ENCODE peak calls at places on chromosomes 16 and 17, in ten cellular contexts. Y is Panc1; U is NCI-H226; J is transverse colon; W is body of pancreas; I is GM23338; S is NK-92 treated with Interleukin-12 subunit alpha and Interleukin-12 subunit beta, amount 100 ng/mL, for 24 hours; D is neural crest cell; E is NCI-H1417; Q is EH. H is an unnamed sample.

GRCh38 chr17:28901866-28902818 is 737 bp downstream of the DHRS13 start:
- DNase-seq in Y (no peak), U (no peak), J (peak; percentile 65), W (peak; percentile 59), I (peak; percentile 71), S (peak; percentile 39), D (peak; percentile 55), E (peak; percentile 96), Q (peak; percentile 37), H (no peak)

GRCh38 chr16:5510819-5511370 is 413.3 kb upstream of the EEF2KMT start:
- DNase-seq in Y (no peak), U (no peak), J (no peak), W (no peak), I (no peak), S (no peak), D (no peak), E (no peak), Q (no peak), H (no peak)

GRCh38 chr17:79814966-79815835 is 18.3 kb upstream of the CBX8 start:
- DNase-seq in Y (no peak), U (no peak), J (peak; percentile 68), W (peak; percentile 85), I (peak; percentile 60), S (no peak), D (no peak), E (no peak), Q (peak; percentile 48), H (no peak)

GRCh38 chr17:57002904-57003303 is 25.0 kb downstream of the SCPEP1 start:
- DNase-seq in Y (no peak), U (no peak), J (no peak), W (no peak), I (no peak), S (no peak), D (no peak), E (no peak), Q (no peak), H (no peak)

GRCh38 chr16:85982563-85982939 is 83.6 kb downstream of the IRF8 start:
- DNase-seq in Y (no peak), U (no peak), J (peak; percentile 35), W (peak; percentile 13), I (no peak), S (no peak), D (no peak), E (no peak), Q (no peak), H (no peak)

GRCh38 chr17:4643676-4644075 is 2.2 kb upstream of the ALOX15 start:
- DNase-seq in Y (no peak), U (no peak), J (peak; percentile 70), W (no peak), I (no peak), S (no peak), D (no peak), E (no peak), Q (no peak), H (no peak)

GRCh38 chr17:42067371-42068180 is 17.2 kb upstream of the C17orf113 start:
- DNase-seq in Y (peak; percentile 47), U (no peak), J (peak; percentile 77), W (peak; percentile 75), I (peak; percentile 87), S (peak; percentile 10), D (peak; percentile 77), E (peak; percentile 61), Q (peak; percentile 52), H (peak; percentile 9)

GRCh38 chr16:65500007-65500406 is 378.1 kb upstream of the CDH11 start:
- DNase-seq in Y (no peak), U (peak; percentile 88), J (no peak), W (no peak), I (no peak), S (no peak), D (no peak), E (no peak), Q (peak; percentile 43), H (peak; percentile 23)

GRCh38 chr17:57694051-57694450 is 51.0 kb downstream of the CCDC182 start:
- DNase-seq in Y (no peak), U (no peak), J (no peak), W (no peak), I (no peak), S (no peak), D (no peak), E (no peak), Q (no peak), H (no peak)

GRCh38 chr17:6534846-6535514 is 21.4 kb downstream of the PITPNM3 start:
- DNase-seq in Y (no peak), U (no peak), J (no peak), W (no peak), I (no peak), S (no peak), D (no peak), E (no peak), Q (no peak), H (no peak)

GRCh38 chr16:47734987-47735594 is 274.0 kb downstream of the PHKB start:
- DNase-seq in Y (no peak), U (peak; percentile 56), J (peak; percentile 59), W (peak; percentile 92), I (no peak), S (no peak), D (no peak), E (no peak), Q (no peak), H (no peak)

GRCh38 chr16:30533748-30534367 is 800 bp downstream of the ZNF747 start:
- DNase-seq in Y (no peak), U (no peak), J (no peak), W (no peak), I (no peak), S (no peak), D (no peak), E (no peak), Q (peak; percentile 10), H (no peak)

GRCh38 chr17:82003411-82004381 is 19.0 kb downstream of the CENPX start:
- DNase-seq in Y (peak; percentile 41), U (peak; percentile 99), J (peak; percentile 53), W (no peak), I (no peak), S (no peak), D (no peak), E (no peak), Q (peak; percentile 98), H (peak; percentile 73)

GRCh38 chr17:29163563-29163962 is 16.6 kb downstream of the MYO18A start:
- DNase-seq in Y (no peak), U (no peak), J (no peak), W (no peak), I (no peak), S (no peak), D (no peak), E (no peak), Q (peak; percentile 49), H (no peak)

GRCh38 chr16:88857728-88858339 is 907 bp downstream of the TRAPPC2L start:
- DNase-seq in Y (peak; percentile 17), U (peak; percentile 69), J (peak; percentile 82), W (peak; percentile 79), I (peak; percentile 80), S (peak; percentile 32), D (peak; percentile 63), E (peak; percentile 27), Q (peak; percentile 72), H (peak; percentile 17)

GRCh38 chr17:74137416-74137815 is 66.1 kb upstream of the RPL38 start:
- DNase-seq in Y (no peak), U (no peak), J (no peak), W (no peak), I (no peak), S (no peak), D (no peak), E (no peak), Q (no peak), H (no peak)

GRCh38 chr17:46851029-46851741 is at the start of gene WNT9B:
- DNase-seq in Y (no peak), U (peak; percentile 32), J (peak; percentile 75), W (peak; percentile 80), I (peak; percentile 85), S (no peak), D (no peak), E (peak; percentile 77), Q (peak; percentile 24), H (no peak)

GRCh38 chr17:78267257-78268073 is 36.0 kb downstream of the TMEM235 start:
- DNase-seq in Y (no peak), U (no peak), J (no peak), W (no peak), I (no peak), S (no peak), D (no peak), E (no peak), Q (no peak), H (no peak)

GRCh38 chr17:9247401-9247938 is 226.2 kb downstream of the NTN1 start:
- DNase-seq in Y (no peak), U (no peak), J (no peak), W (no peak), I (no peak), S (no peak), D (no peak), E (no peak), Q (no peak), H (no peak)

GRCh38 chr16:69564845-69565610 is 738 bp upstream of the NFAT5 start:
- DNase-seq in Y (no peak), U (no peak), J (no peak), W (no peak), I (peak; percentile 12), S (no peak), D (no peak), E (no peak), Q (peak; percentile 9), H (no peak)

GRCh38 chr16:30659507-30660423 is 1.5 kb downstream of the FBRS start:
- DNase-seq in Y (no peak), U (peak; percentile 12), J (peak; percentile 46), W (no peak), I (peak; percentile 43), S (peak; percentile 52), D (no peak), E (no peak), Q (peak; percentile 27), H (no peak)

GRCh38 chr17:60637683-60638082 is 37.7 kb downstream of the PPM1D start:
- DNase-seq in Y (no peak), U (no peak), J (no peak), W (no peak), I (no peak), S (no peak), D (no peak), E (no peak), Q (no peak), H (no peak)

GRCh38 chr17:12229315-12229714 is 208.6 kb downstream of the MAP2K4 start:
- DNase-seq in Y (no peak), U (no peak), J (no peak), W (no peak), I (no peak), S (no peak), D (no peak), E (no peak), Q (no peak), H (no peak)

GRCh38 chr17:59897090-59897489 is 4.2 kb downstream of the RPS6KB1 start:
- DNase-seq in Y (no peak), U (no peak), J (no peak), W (no peak), I (no peak), S (no peak), D (no peak), E (no peak), Q (peak; percentile 37), H (no peak)

GRCh38 chr17:79082311-79083190 is 7.9 kb downstream of the ENGASE start:
- DNase-seq in Y (no peak), U (no peak), J (peak; percentile 55), W (peak; percentile 51), I (peak; percentile 78), S (no peak), D (peak; percentile 64), E (peak; percentile 23), Q (peak; percentile 42), H (no peak)

GRCh38 chr17:57703273-57703672 is 41.8 kb downstream of the CCDC182 start:
- DNase-seq in Y (no peak), U (no peak), J (no peak), W (no peak), I (no peak), S (no peak), D (no peak), E (no peak), Q (no peak), H (no peak)

GRCh38 chr17:5672141-5672540 is 87.8 kb upstream of the NLRP1 start:
- DNase-seq in Y (no peak), U (no peak), J (no peak), W (no peak), I (no peak), S (no peak), D (no peak), E (no peak), Q (no peak), H (no peak)

GRCh38 chr16:57316390-57317017 is 32.0 kb upstream of the PLLP start:
- DNase-seq in Y (no peak), U (peak; percentile 79), J (no peak), W (no peak), I (no peak), S (no peak), D (no peak), E (no peak), Q (peak; percentile 91), H (no peak)

H was measured in keratinocyte.